ENCODE peak calls at places on chromosomes 16 and 17, in nine cellular contexts. I, N, M, Q, C, G, T, K and P are unnamed samples.

GRCh38 chr16:1747934-1748333 is 23.4 kb downstream of the NME3 start:
- DNase-seq in I (no peak), N (no peak), M (no peak), Q (no peak), C (no peak), G (no peak), T (no peak), K (no peak), P (no peak)

GRCh38 chr17:80313160-80313829 is 52.6 kb downstream of the RNF213 start:
- DNase-seq in I (no peak), N (no peak), M (peak; percentile 53), Q (no peak), C (no peak), G (no peak), T (no peak), K (no peak), P (no peak)

GRCh38 chr17:82297280-82297803 is 20.1 kb downstream of the CD7 start:
- DNase-seq in I (peak; percentile 75), N (peak; percentile 60), M (peak; percentile 95), Q (peak; percentile 94), C (peak; percentile 79), G (peak; percentile 95), T (no peak), K (peak; percentile 81), P (peak; percentile 96)

GRCh38 chr17:40466298-40466971 is 23.2 kb downstream of the IGFBP4 start:
- DNase-seq in I (no peak), N (no peak), M (no peak), Q (no peak), C (no peak), G (no peak), T (no peak), K (no peak), P (no peak)

GRCh38 chr16:70508752-70509151 is 14.6 kb downstream of the COG4 start:
- DNase-seq in I (no peak), N (no peak), M (no peak), Q (no peak), C (no peak), G (no peak), T (no peak), K (no peak), P (no peak)

GRCh38 chr17:61040666-61041065 is 359.0 kb upstream of the TBX2 start:
- DNase-seq in I (no peak), N (no peak), M (no peak), Q (no peak), C (no peak), G (no peak), T (no peak), K (no peak), P (no peak)

GRCh38 chr16:70704586-70704985 is 18.7 kb upstream of the MTSS2 start:
- DNase-seq in I (no peak), N (no peak), M (no peak), Q (no peak), C (no peak), G (no peak), T (no peak), K (no peak), P (no peak)

GRCh38 chr16:27800817-27801216 is 250.9 kb downstream of the KATNIP start:
- DNase-seq in I (no peak), N (no peak), M (no peak), Q (no peak), C (no peak), G (no peak), T (no peak), K (no peak), P (no peak)

GRCh38 chr16:17773698-17774101 is 302.9 kb upstream of the XYLT1 start:
- DNase-seq in I (no peak), N (no peak), M (no peak), Q (peak; percentile 66), C (no peak), G (no peak), T (no peak), K (no peak), P (no peak)

GRCh38 chr17:32503251-32504165 is 16.7 kb downstream of the CDK5R1 start:
- DNase-seq in I (peak; percentile 81), N (peak; percentile 60), M (peak; percentile 37), Q (no peak), C (no peak), G (peak; percentile 48), T (peak; percentile 69), K (no peak), P (peak; percentile 67)

GRCh38 chr17:37847811-37848331 is 76.3 kb upstream of the TBC1D3K start:
- DNase-seq in I (no peak), N (no peak), M (no peak), Q (no peak), C (no peak), G (no peak), T (no peak), K (no peak), P (no peak)

GRCh38 chr17:15281909-15282308 is 16.8 kb upstream of the PMP22 start:
- DNase-seq in I (no peak), N (no peak), M (no peak), Q (no peak), C (no peak), G (no peak), T (no peak), K (no peak), P (no peak)

GRCh38 chr17:73841431-73842060 is 197.3 kb upstream of the SDK2 start:
- DNase-seq in I (no peak), N (no peak), M (no peak), Q (no peak), C (no peak), G (no peak), T (no peak), K (no peak), P (peak; percentile 22)

GRCh38 chr17:31105991-31106390 is 11.2 kb downstream of the NF1 start:
- DNase-seq in I (no peak), N (no peak), M (no peak), Q (no peak), C (no peak), G (no peak), T (no peak), K (no peak), P (no peak)

GRCh38 chr16:55480228-55480655 is 1.2 kb downstream of the MMP2 start:
- DNase-seq in I (no peak), N (peak; percentile 55), M (peak; percentile 94), Q (no peak), C (no peak), G (peak; percentile 81), T (no peak), K (no peak), P (no peak)

GRCh38 chr17:60314423-60314822 is 77.5 kb downstream of the USP32 start:
- DNase-seq in I (peak; percentile 43), N (no peak), M (no peak), Q (no peak), C (no peak), G (no peak), T (no peak), K (no peak), P (no peak)

GRCh38 chr16:74575805-74576643 is 30.9 kb downstream of the GLG1 start:
- DNase-seq in I (no peak), N (no peak), M (no peak), Q (no peak), C (no peak), G (no peak), T (no peak), K (no peak), P (no peak)

GRCh38 chr17:67555855-67556254 is 161.9 kb upstream of the NOL11 start:
- DNase-seq in I (no peak), N (no peak), M (no peak), Q (no peak), C (no peak), G (no peak), T (no peak), K (no peak), P (no peak)

GRCh38 chr16:58211245-58211644 is 13.3 kb upstream of the CSNK2A2 start:
- DNase-seq in I (no peak), N (no peak), M (no peak), Q (no peak), C (no peak), G (no peak), T (no peak), K (no peak), P (no peak)

GRCh38 chr17:62674841-62675240 is 47.4 kb downstream of the MRC2 start:
- DNase-seq in I (no peak), N (no peak), M (peak; percentile 64), Q (no peak), C (no peak), G (no peak), T (no peak), K (no peak), P (no peak)

GRCh38 chr17:76920364-76921139 is 52.3 kb downstream of the MGAT5B start:
- DNase-seq in I (no peak), N (no peak), M (no peak), Q (no peak), C (no peak), G (no peak), T (no peak), K (no peak), P (no peak)

GRCh38 chr16:65121870-65122723 is at the start of gene CDH11:
- DNase-seq in I (no peak), N (no peak), M (peak; percentile 90), Q (no peak), C (no peak), G (peak; percentile 58), T (no peak), K (no peak), P (no peak)

GRCh38 chr16:79899316-79900110 is 299.0 kb upstream of the MAF start:
- DNase-seq in I (no peak), N (no peak), M (no peak), Q (no peak), C (no peak), G (no peak), T (no peak), K (no peak), P (no peak)

GRCh38 chr17:63479495-63480184 is 2.8 kb downstream of the ACE start:
- DNase-seq in I (no peak), N (no peak), M (peak; percentile 30), Q (no peak), C (no peak), G (peak; percentile 44), T (no peak), K (no peak), P (no peak)